ENCODE peak calls at places on chromosome 1, in four cellular contexts. G is adrenal gland, Y is HS-5, R is dermis microvascular lymphatic vessel endothelial cell. I is an unnamed sample.

GRCh38 chr1:18134324-18135046 is 26.9 kb downstream of the IGSF21 start:
- DNase-seq in G (no peak), Y (no peak), R (no peak), I (no peak)

GRCh38 chr1:168991667-168992475 is 114.6 kb upstream of the ATP1B1 start:
- DNase-seq in G (no peak), Y (no peak), R (no peak), I (no peak)

GRCh38 chr1:31792541-31792940 is 23.3 kb downstream of the SPOCD1 start:
- DNase-seq in G (no peak), Y (no peak), R (no peak), I (no peak)

GRCh38 chr1:223195281-223195680 is 52.2 kb upstream of the TLR5 start:
- DNase-seq in G (no peak), Y (no peak), R (no peak), I (no peak)

GRCh38 chr1:236092899-236093298 is 28.0 kb upstream of the NID1 start:
- DNase-seq in G (no peak), Y (no peak), R (no peak), I (no peak)

GRCh38 chr1:115138271-115138670 is 49.0 kb upstream of the TSPAN2 start:
- DNase-seq in G (no peak), Y (no peak), R (no peak), I (no peak)

GRCh38 chr1:95640746-95641145 is 406.7 kb downstream of the RWDD3 start:
- DNase-seq in G (peak), Y (no peak), R (peak), I (no peak)

GRCh38 chr1:30763654-30764248 is 6.2 kb upstream of the LAPTM5 start:
- DNase-seq in G (peak), Y (no peak), R (peak), I (no peak)

GRCh38 chr1:5944069-5944847 is 48.0 kb downstream of the NPHP4 start:
- DNase-seq in G (no peak), Y (no peak), R (no peak), I (no peak)

I was measured in glomerular endothelial cell.